ENCODE peak calls at places on chromosomes 16 and 17, in seven cellular contexts. Y, E, G, V, D, I and H are unnamed samples.

GRCh38 chr16:13042291-13042690 is 140.9 kb downstream of the SHISA9 start:
- DNase-seq in I (no peak), G (no peak), D (no peak), E (no peak), V (no peak), Y (no peak), H (no peak)

GRCh38 chr16:22375117-22375962 is 921 bp upstream of the CDR2 start:
- DNase-seq in V (no peak), G (no peak), D (peak; percentile 57), Y (no peak), E (no peak), I (no peak), H (no peak)

GRCh38 chr17:75876190-75876937 is 2.0 kb downstream of the TRIM47 start:
- DNase-seq in V (peak; percentile 88), I (peak; percentile 40), G (peak; percentile 73), D (peak; percentile 77), E (no peak), Y (peak; percentile 77), H (peak; percentile 82)

GRCh38 chr16:4393243-4393606 is 21.6 kb downstream of the VASN start:
- DNase-seq in Y (no peak), G (peak; percentile 72), D (no peak), V (no peak), E (peak; percentile 65), I (no peak), H (peak; percentile 62)

GRCh38 chr17:81365148-81365600 is 30.1 kb upstream of the BAHCC1 start:
- DNase-seq in E (no peak), V (peak; percentile 79), G (peak; percentile 88), I (peak; percentile 61), Y (peak; percentile 90), D (peak; percentile 83), H (peak; percentile 84)

GRCh38 chr16:79008036-79008868 is 592.3 kb downstream of the MAF start:
- DNase-seq in V (no peak), D (no peak), E (no peak), I (no peak), Y (no peak), G (peak; percentile 73), H (no peak)

GRCh38 chr16:65740716-65741115 is 618.9 kb upstream of the CDH11 start:
- DNase-seq in G (no peak), D (no peak), I (no peak), V (no peak), Y (no peak), E (no peak), H (no peak)

GRCh38 chr16:30875881-30876791 is 17.7 kb downstream of the BCL7C start:
- DNase-seq in Y (no peak), G (peak; percentile 23), I (no peak), V (no peak), D (peak; percentile 83), E (no peak), H (peak; percentile 0)

GRCh38 chr17:83054518-83055125 is 24.8 kb upstream of the METRNL start:
- DNase-seq in V (no peak), G (no peak), Y (peak; percentile 48), D (no peak), I (no peak), E (no peak), H (no peak)

GRCh38 chr16:80601182-80601581 is 60.4 kb downstream of the DYNLRB2 start:
- DNase-seq in Y (no peak), D (no peak), E (no peak), I (no peak), G (no peak), V (no peak), H (no peak)

GRCh38 chr16:80852261-80852872 is 48.0 kb upstream of the CDYL2 start:
- DNase-seq in Y (no peak), G (peak; percentile 29), E (no peak), V (no peak), D (peak; percentile 43), I (peak; percentile 53), H (no peak)

GRCh38 chr17:41618341-41619161 is 5.8 kb downstream of the KRT17 start:
- DNase-seq in I (no peak), D (no peak), G (peak; percentile 90), V (no peak), E (peak; percentile 55), Y (peak; percentile 41), H (peak; percentile 66)

GRCh38 chr16:58056580-58056979 is 31.0 kb downstream of the MMP15 start:
- DNase-seq in G (no peak), V (no peak), E (no peak), Y (no peak), I (no peak), D (no peak), H (no peak)

GRCh38 chr17:39699818-39700147 is at the start of gene ERBB2:
- DNase-seq in G (peak; percentile 71), Y (peak; percentile 86), E (no peak), V (peak; percentile 83), D (peak; percentile 93), I (peak; percentile 57), H (peak; percentile 79)

GRCh38 chr17:45584092-45585036 is 93.8 kb upstream of the PLEKHM1 start:
- DNase-seq in G (peak; percentile 50), D (peak; percentile 42), Y (peak; percentile 86), V (peak; percentile 65), I (peak; percentile 60), E (peak; percentile 84), H (peak; percentile 80)

GRCh38 chr17:43175213-43176118 is 4.5 kb downstream of the NBR1 start:
- DNase-seq in Y (no peak), V (no peak), E (no peak), D (peak; percentile 3), G (peak; percentile 1), I (no peak), H (no peak)

GRCh38 chr17:76992911-76993310 is 124.7 kb downstream of the MGAT5B start:
- DNase-seq in D (no peak), I (no peak), G (no peak), E (no peak), V (no peak), Y (no peak), H (no peak)

GRCh38 chr17:48522031-48522593 is 8.7 kb downstream of the HOXB1 start:
- DNase-seq in V (no peak), D (no peak), I (peak; percentile 41), Y (no peak), G (no peak), E (no peak), H (no peak)

GRCh38 chr16:70483426-70483825 is 29.0 kb downstream of the FCSK start:
- DNase-seq in E (no peak), I (no peak), Y (no peak), G (no peak), V (no peak), D (no peak), H (no peak)

GRCh38 chr17:3335876-3336275 is 37.7 kb upstream of the OR3A1 start:
- DNase-seq in E (no peak), V (no peak), G (peak; percentile 29), Y (no peak), I (no peak), D (no peak), H (no peak)

GRCh38 chr16:11350531-11351335 is 5.5 kb downstream of the RMI2 start:
- DNase-seq in D (no peak), Y (no peak), G (no peak), E (no peak), V (no peak), I (no peak), H (no peak)

GRCh38 chr17:36980281-36980761 is 31.6 kb downstream of the AATF start:
- DNase-seq in D (no peak), V (no peak), E (no peak), G (peak; percentile 25), Y (no peak), I (peak; percentile 65), H (no peak)

GRCh38 chr17:57915980-57916757 is 39.0 kb downstream of the CUEDC1 start:
- DNase-seq in E (no peak), I (no peak), V (peak; percentile 72), D (no peak), G (no peak), Y (no peak), H (no peak)

GRCh38 chr17:81906476-81907218 is 4.6 kb downstream of the PCYT2 start:
- DNase-seq in Y (no peak), E (no peak), I (no peak), D (no peak), G (no peak), V (no peak), H (no peak)

GRCh38 chr17:20059728-20060188 is 50.6 kb downstream of the SPECC1 start:
- DNase-seq in G (peak; percentile 78), Y (no peak), D (no peak), V (no peak), I (no peak), E (no peak), H (no peak)

DNA sequence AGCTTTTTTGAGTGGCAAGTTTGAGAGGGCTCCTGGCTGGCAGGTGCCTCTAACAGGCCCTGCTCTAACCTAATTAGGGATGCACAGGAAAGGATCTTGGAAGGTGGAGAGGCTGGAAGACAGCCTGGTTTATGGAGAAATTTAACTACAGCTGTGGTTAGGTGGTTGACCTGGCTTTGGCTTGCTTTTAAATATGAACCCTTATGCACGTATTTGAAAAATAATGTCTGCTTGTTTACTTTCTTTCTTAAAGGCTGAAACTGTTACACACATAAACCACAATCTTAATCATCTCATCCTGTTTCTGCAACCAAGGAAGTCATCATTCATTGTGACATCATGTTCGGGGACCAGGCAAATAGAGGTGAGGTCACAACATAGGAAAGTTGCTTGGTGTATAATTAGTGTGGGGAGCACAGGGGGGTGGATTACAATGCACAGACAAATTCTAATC is 23.1 kb upstream of the DHRS13 start:
- DNase-seq in I (peak; percentile 88), V (peak; percentile 33), D (peak; percentile 66), G (peak; percentile 97), E (no peak), Y (no peak), H (no peak)
- H3K36me3 ChIP-seq in I (peaks cover 12% of the 10 kb centered on the region), V (no peaks in the 10 kb centered on the region), D (peaks cover 11% of the 10 kb centered on the region), G (peaks cover 20% of the 10 kb centered on the region), E (peaks cover 40% of the 10 kb centered on the region), Y (peaks cover 52% of the 10 kb centered on the region), H (peaks cover 3% of the 10 kb centered on the region)

GRCh38 chr17:1227365-1227764 is 42.9 kb upstream of the BHLHA9 start:
- DNase-seq in D (no peak), I (no peak), Y (no peak), V (no peak), G (no peak), E (no peak), H (no peak)
- H3K27me3 ChIP-seq in D (no peaks in the 10 kb centered on the region), I (peaks cover 35% of the 10 kb centered on the region), Y (peaks cover 8% of the 10 kb centered on the region), V (peaks cover 32% of the 10 kb centered on the region), G (peaks cover 19% of the 10 kb centered on the region), E (peaks cover 55% of the 10 kb centered on the region), H (no peaks in the 10 kb centered on the region)

GRCh38 chr17:1067282-1067956 is 70.5 kb downstream of the TIMM22 start:
- DNase-seq in G (peak; percentile 82), Y (peak; percentile 88), V (no peak), D (no peak), I (no peak), E (no peak), H (no peak)
- H3K36me3 ChIP-seq in G (peaks cover 12% of the 10 kb centered on the region), Y (peaks cover 67% of the 10 kb centered on the region), V (no peaks in the 10 kb centered on the region), D (peaks cover 13% of the 10 kb centered on the region), I (peaks cover 33% of the 10 kb centered on the region), E (peaks cover 81% of the 10 kb centered on the region), H (peaks cover 7% of the 10 kb centered on the region)

DNA sequence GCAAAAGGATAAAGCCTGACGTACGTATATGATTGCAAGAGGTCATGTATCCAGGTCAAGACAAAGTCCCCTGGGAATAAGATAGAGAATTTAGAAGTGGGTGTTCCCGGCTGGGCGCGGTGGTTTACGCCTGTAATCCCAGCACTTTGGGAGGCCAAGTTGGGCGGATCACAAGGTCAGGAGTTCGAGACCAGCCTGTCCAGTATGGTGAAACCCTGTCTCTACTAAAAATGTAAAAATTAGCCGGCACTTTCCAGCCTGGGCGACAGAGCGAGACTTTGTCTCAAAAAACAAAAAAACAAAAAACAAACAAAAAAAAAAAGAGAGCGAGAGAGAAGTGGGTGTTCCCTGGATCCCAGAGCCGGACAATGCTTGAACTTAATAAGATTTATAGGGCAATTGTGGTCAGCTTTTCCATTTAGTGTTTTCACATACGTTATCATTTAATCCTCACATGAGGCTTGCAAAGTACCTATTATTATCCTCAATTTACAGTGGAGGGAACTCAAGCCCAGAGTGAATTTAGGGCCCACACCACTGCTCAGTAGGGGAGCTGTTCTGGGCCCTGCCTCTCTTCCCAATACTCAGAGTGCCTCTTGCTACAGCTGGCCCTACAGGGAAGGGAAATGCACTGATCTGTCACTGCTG is 481 bp upstream of the GLTPD2 start:
- DNase-seq in D (no peak), Y (no peak), I (no peak), G (no peak), V (no peak), E (no peak), H (no peak)
- H3K27me3 ChIP-seq in D (no peaks in the 10 kb centered on the region), Y (peaks cover 26% of the 10 kb centered on the region), I (peaks cover 11% of the 10 kb centered on the region), G (peaks cover 9% of the 10 kb centered on the region), V (peaks cover 11% of the 10 kb centered on the region), E (peaks cover 15% of the 10 kb centered on the region), H (no peaks in the 10 kb centered on the region)